ENCODE peak calls at places on chromosomes 16 and 17, in seven cellular contexts. One of them, this sample, is unnamed.

GRCh38 chr17:5042152-5043022 is 7.2 kb upstream of the SLC52A1 start:
- DNase-seq in skeletal muscle cell: no peak
- DNase-seq in iPS DF 19.7: no peak
- DNase-seq in activated naive CD4-positive, alpha-beta T cell: no peak
- DNase-seq in H54: no peak
- DNase-seq in mesendoderm: no peak
- DNase-seq in HFFc6: no peak
- DNase-seq in this sample: no peak

GRCh38 chr16:68447721-68448359 is 468 bp downstream of the SMPD3 start:
- DNase-seq in HFFc6: no peak
- DNase-seq in skeletal muscle cell: no peak
- DNase-seq in H54: no peak
- DNase-seq in iPS DF 19.7: no peak
- DNase-seq in activated naive CD4-positive, alpha-beta T cell: no peak
- DNase-seq in mesendoderm: no peak
- DNase-seq in this sample: no peak

GRCh38 chr17:879546-879945 is 97.4 kb downstream of the MRM3 start:
- DNase-seq in H54: peak
- DNase-seq in mesendoderm: peak
- DNase-seq in HFFc6: peak
- DNase-seq in activated naive CD4-positive, alpha-beta T cell: no peak
- DNase-seq in iPS DF 19.7: peak
- DNase-seq in skeletal muscle cell: no peak
- DNase-seq in this sample: no peak

GRCh38 chr16:56269824-56270684 is 78.8 kb downstream of the GNAO1 start:
- DNase-seq in activated naive CD4-positive, alpha-beta T cell: no peak
- DNase-seq in iPS DF 19.7: peak
- DNase-seq in H54: no peak
- DNase-seq in skeletal muscle cell: peak
- DNase-seq in HFFc6: peak
- DNase-seq in mesendoderm: peak
- DNase-seq in this sample: peak

GRCh38 chr17:40903129-40903847 is 18.2 kb upstream of the KRT20 start:
- DNase-seq in H54: peak
- DNase-seq in activated naive CD4-positive, alpha-beta T cell: no peak
- DNase-seq in mesendoderm: no peak
- DNase-seq in iPS DF 19.7: no peak
- DNase-seq in skeletal muscle cell: no peak
- DNase-seq in HFFc6: peak
- DNase-seq in this sample: peak

GRCh38 chr17:50130778-50131317 is 888 bp upstream of the SAMD14 start:
- DNase-seq in H54: no peak
- DNase-seq in skeletal muscle cell: no peak
- DNase-seq in iPS DF 19.7: no peak
- DNase-seq in activated naive CD4-positive, alpha-beta T cell: no peak
- DNase-seq in HFFc6: no peak
- DNase-seq in mesendoderm: peak
- DNase-seq in this sample: no peak

GRCh38 chr16:70523621-70524405 is at the start of gene SF3B3:
- DNase-seq in iPS DF 19.7: no peak
- DNase-seq in mesendoderm: peak
- DNase-seq in H54: peak
- DNase-seq in HFFc6: peak
- DNase-seq in skeletal muscle cell: no peak
- DNase-seq in activated naive CD4-positive, alpha-beta T cell: peak
- DNase-seq in this sample: no peak

GRCh38 chr16:67428146-67428731 is 2.7 kb upstream of the HSD11B2 start:
- DNase-seq in mesendoderm: peak
- DNase-seq in activated naive CD4-positive, alpha-beta T cell: no peak
- DNase-seq in skeletal muscle cell: no peak
- DNase-seq in iPS DF 19.7: no peak
- DNase-seq in HFFc6: peak
- DNase-seq in H54: peak
- DNase-seq in this sample: peak

This sample was measured in GM04504.